ENCODE peak calls at places on chromosomes 3 and 15, in nine cellular contexts. M, X, I, V, N, S, L, B and Z are unnamed samples.

GRCh38 chr3:128563439-128563838 is 70.4 kb upstream of the GATA2 start:
- DNase-seq in M (no peak), X (no peak), I (no peak), V (no peak), N (no peak), S (no peak), L (no peak), B (no peak), Z (no peak)

GRCh38 chr15:33029247-33029646 is 165.3 kb downstream of the FMN1 start:
- DNase-seq in M (no peak), X (no peak), I (no peak), V (no peak), N (no peak), S (no peak), L (no peak), B (no peak), Z (no peak)

GRCh38 chr3:187368251-187368733 is at the start of gene RTP4:
- DNase-seq in M (no peak), X (no peak), I (no peak), V (peak; percentile 18), N (no peak), S (no peak), L (no peak), B (no peak), Z (no peak)

GRCh38 chr15:40365016-40365415 is 7.0 kb downstream of the DISP2 start:
- DNase-seq in M (no peak), X (no peak), I (no peak), V (no peak), N (no peak), S (no peak), L (no peak), B (no peak), Z (no peak)

GRCh38 chr15:99435138-99435695 is 130.6 kb upstream of the MEF2A start:
- DNase-seq in M (no peak), X (no peak), I (no peak), V (no peak), N (no peak), S (peak; percentile 92), L (no peak), B (no peak), Z (no peak)

GRCh38 chr3:178084938-178085816 is 451.1 kb upstream of the KCNMB2 start:
- DNase-seq in M (peak; percentile 78), X (peak; percentile 84), I (peak; percentile 56), V (peak; percentile 95), N (peak; percentile 75), S (peak; percentile 99), L (peak; percentile 93), B (peak; percentile 82), Z (peak; percentile 67)

GRCh38 chr3:120404876-120405275 is 45.9 kb downstream of the FSTL1 start:
- DNase-seq in M (no peak), X (no peak), I (no peak), V (peak; percentile 74), N (no peak), S (no peak), L (no peak), B (no peak), Z (no peak)

GRCh38 chr3:157170861-157171260 is 10.9 kb upstream of the CCNL1 start:
- DNase-seq in M (no peak), X (no peak), I (no peak), V (no peak), N (peak; percentile 13), S (no peak), L (no peak), B (no peak), Z (no peak)

GRCh38 chr15:76309561-76310330 is 1.5 kb downstream of the ETFA start:
- DNase-seq in M (peak; percentile 32), X (no peak), I (no peak), V (peak; percentile 42), N (no peak), S (no peak), L (no peak), B (no peak), Z (no peak)

GRCh38 chr3:42668403-42668740 is 14.9 kb downstream of the ZBTB47 start:
- DNase-seq in M (no peak), X (no peak), I (no peak), V (no peak), N (no peak), S (no peak), L (no peak), B (no peak), Z (no peak)

GRCh38 chr3:3705090-3705775 is 94.0 kb upstream of the LRRN1 start:
- DNase-seq in M (no peak), X (peak; percentile 59), I (no peak), V (no peak), N (no peak), S (no peak), L (no peak), B (peak; percentile 28), Z (no peak)

GRCh38 chr3:185313693-185314246 is 49.2 kb upstream of the MAP3K13 start:
- DNase-seq in M (no peak), X (peak; percentile 35), I (no peak), V (no peak), N (no peak), S (no peak), L (no peak), B (no peak), Z (no peak)

GRCh38 chr15:49990835-49991540 is 128.0 kb downstream of the ATP8B4 start:
- DNase-seq in M (no peak), X (no peak), I (no peak), V (peak; percentile 63), N (no peak), S (no peak), L (no peak), B (no peak), Z (no peak)

GRCh38 chr3:196144383-196145105 is 62.7 kb upstream of the TFRC start:
- DNase-seq in M (no peak), X (no peak), I (no peak), V (peak; percentile 90), N (no peak), S (no peak), L (no peak), B (no peak), Z (no peak)

GRCh38 chr3:38008191-38008701 is 17.7 kb downstream of the VILL start:
- DNase-seq in M (no peak), X (no peak), I (peak; percentile 20), V (no peak), N (no peak), S (no peak), L (no peak), B (no peak), Z (no peak)

GRCh38 chr15:70051948-70052633 is 45.6 kb downstream of the TLE3 start:
- DNase-seq in M (no peak), X (no peak), I (no peak), V (no peak), N (no peak), S (no peak), L (no peak), B (no peak), Z (no peak)